ENCODE peak calls at places on chromosome 19, in four cellular contexts. N is GM20000, I is activated B cell treated with CpG ODN at 0.5 μM for 24 hours, S is glutamatergic neuron. G is an unnamed sample.

GRCh38 chr19:12672744-12673143 is 6.1 kb downstream of the WDR83 start:
- DNase-seq in N (no peak), I (no peak), S (no peak), G (no peak)

GRCh38 chr19:6528544-6529121 is 2.2 kb upstream of the TNFSF9 start:
- DNase-seq in N (peak), I (peak), S (peak), G (no peak)

GRCh38 chr19:53511933-53512374 is 26.0 kb upstream of the ZNF331 start:
- DNase-seq in S (peak), N (peak), I (peak), G (peak)

GRCh38 chr19:28864577-28865042 is 348.3 kb downstream of the UQCRFS1 start:
- DNase-seq in S (no peak), N (no peak), I (no peak), G (no peak)

GRCh38 chr19:27735314-27735713 is 1477.6 kb downstream of the UQCRFS1 start:
- DNase-seq in N (no peak), S (no peak), I (no peak), G (no peak)

GRCh38 chr19:40139533-40140287 is 49.0 kb upstream of the ZNF780A start:
- DNase-seq in N (peak), I (no peak), S (no peak), G (no peak)

GRCh38 chr19:5987077-5987818 is 9.3 kb upstream of the RANBP3 start:
- DNase-seq in N (peak), I (peak), S (peak), G (peak)

GRCh38 chr19:6677924-6678689 is 8.1 kb upstream of the TNFSF14 start:
- DNase-seq in S (peak), I (no peak), N (peak), G (peak)

GRCh38 chr19:435056-435706 is 25.7 kb downstream of the SHC2 start:
- DNase-seq in S (no peak), N (no peak), I (no peak), G (no peak)

GRCh38 chr19:4345656-4346383 is 2.5 kb downstream of the MPND start:
- DNase-seq in N (no peak), I (no peak), S (no peak), G (no peak)

GRCh38 chr19:13154241-13154778 is 4.1 kb downstream of the IER2 start:
- DNase-seq in I (peak), N (peak), S (peak), G (peak)

GRCh38 chr19:52099497-52100138 is 4.1 kb upstream of the ZNF841 start:
- DNase-seq in N (no peak), S (no peak), I (no peak), G (no peak)

GRCh38 chr19:7605490-7606222 is 10.0 kb downstream of the CAMSAP3 start:
- DNase-seq in S (no peak), I (no peak), N (no peak), G (no peak)

GRCh38 chr19:8090932-8091331 is 38.4 kb downstream of the CCL25 start:
- DNase-seq in I (no peak), S (no peak), N (no peak), G (no peak)

GRCh38 chr19:2421581-2422306 is 5.6 kb downstream of the TIMM13 start:
- DNase-seq in I (no peak), S (no peak), N (no peak), G (no peak)

GRCh38 chr19:6087074-6087506 is 23.2 kb downstream of the RFX2 start:
- DNase-seq in I (no peak), N (peak), S (peak), G (no peak)

GRCh38 chr19:14480695-14481069 is 5.5 kb upstream of the PTGER1 start:
- DNase-seq in N (peak), S (no peak), I (no peak), G (no peak)

GRCh38 chr19:51948979-51949378 is 21.7 kb downstream of the ZNF613 start:
- DNase-seq in I (no peak), N (no peak), S (no peak), G (no peak)

GRCh38 chr19:461664-462551 is 1.1 kb upstream of the SHC2 start:
- DNase-seq in S (peak), N (no peak), I (no peak), G (peak)

GRCh38 chr19:48874309-48875135 is 2.3 kb downstream of the PPP1R15A start:
- DNase-seq in I (peak), N (no peak), S (no peak), G (no peak)

GRCh38 chr19:50508850-50509190 is 2.2 kb downstream of the JOSD2 start:
- DNase-seq in N (no peak), I (no peak), S (no peak), G (no peak)

GRCh38 chr19:22503524-22503923 is 81.4 kb upstream of the ZNF98 start:
- DNase-seq in N (no peak), S (no peak), I (no peak), G (no peak)

GRCh38 chr19:1882089-1882785 is 3.1 kb downstream of the ABHD17A start:
- DNase-seq in S (no peak), N (no peak), I (no peak), G (no peak)

GRCh38 chr19:28020631-28021315 is 1192.2 kb downstream of the UQCRFS1 start:
- DNase-seq in N (no peak), S (no peak), I (no peak), G (no peak)

GRCh38 chr19:13057147-13057572 is 45.5 kb downstream of the LYL1 start:
- DNase-seq in N (no peak), S (no peak), I (no peak), G (no peak)

GRCh38 chr19:4713384-4713951 is 10.2 kb downstream of the DPP9 start:
- DNase-seq in I (no peak), N (no peak), S (no peak), G (no peak)

GRCh38 chr19:5423567-5424125 is 31.6 kb upstream of the ZNRF4 start:
- DNase-seq in S (no peak), I (no peak), N (no peak), G (no peak)

GRCh38 chr19:4622695-4623421 is 16.5 kb upstream of the TNFAIP8L1 start:
- DNase-seq in I (no peak), S (no peak), N (no peak), G (no peak)

GRCh38 chr19:5805465-5806132 is 732 bp downstream of the NRTN start:
- DNase-seq in N (peak), I (peak), S (peak), G (peak)

DNA sequence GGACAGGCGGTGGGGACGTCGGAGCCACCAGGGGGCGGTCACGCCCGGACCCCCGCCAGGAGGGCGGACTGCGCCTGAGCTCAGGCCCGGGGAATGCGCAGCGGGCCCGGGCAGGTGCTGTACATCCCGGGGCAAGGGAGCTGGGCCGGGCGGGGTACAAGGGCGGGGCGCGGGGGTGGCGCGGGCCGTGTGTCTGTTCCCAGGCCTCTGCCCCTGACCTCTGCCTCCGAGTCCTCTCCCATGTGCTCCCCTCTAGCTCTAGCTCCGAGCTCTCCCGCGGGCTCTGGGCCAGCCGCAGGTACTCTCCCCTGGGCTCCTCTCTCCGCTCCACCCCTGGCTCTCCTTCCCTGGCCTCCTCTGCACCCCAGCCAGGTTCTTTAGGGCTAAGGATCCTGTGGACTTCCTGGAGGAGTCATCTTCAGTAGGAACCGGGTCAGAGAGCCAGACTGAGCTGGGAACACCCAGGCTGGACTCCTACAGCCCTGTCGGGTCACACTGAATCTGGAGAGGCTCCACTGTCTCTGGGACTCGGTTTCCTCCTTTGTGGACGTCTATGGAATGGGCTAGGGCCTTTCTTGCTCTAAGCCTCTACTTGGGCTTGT is 2.3 kb downstream of the PPP1R13L start:
- DNase-seq in N (peak), I (peak), S (peak), G (peak)
- TF ChIP-seq CTCF in N (peak), I (no peak), S (peak), G (peak)

GRCh38 chr19:18253130-18253529 is 21.1 kb downstream of the IQCN start:
- DNase-seq in S (no peak), I (no peak), N (no peak), G (no peak)
- TF ChIP-seq CTCF in S (no peak), I (no peak), N (no peak), G (no peak)

DNA sequence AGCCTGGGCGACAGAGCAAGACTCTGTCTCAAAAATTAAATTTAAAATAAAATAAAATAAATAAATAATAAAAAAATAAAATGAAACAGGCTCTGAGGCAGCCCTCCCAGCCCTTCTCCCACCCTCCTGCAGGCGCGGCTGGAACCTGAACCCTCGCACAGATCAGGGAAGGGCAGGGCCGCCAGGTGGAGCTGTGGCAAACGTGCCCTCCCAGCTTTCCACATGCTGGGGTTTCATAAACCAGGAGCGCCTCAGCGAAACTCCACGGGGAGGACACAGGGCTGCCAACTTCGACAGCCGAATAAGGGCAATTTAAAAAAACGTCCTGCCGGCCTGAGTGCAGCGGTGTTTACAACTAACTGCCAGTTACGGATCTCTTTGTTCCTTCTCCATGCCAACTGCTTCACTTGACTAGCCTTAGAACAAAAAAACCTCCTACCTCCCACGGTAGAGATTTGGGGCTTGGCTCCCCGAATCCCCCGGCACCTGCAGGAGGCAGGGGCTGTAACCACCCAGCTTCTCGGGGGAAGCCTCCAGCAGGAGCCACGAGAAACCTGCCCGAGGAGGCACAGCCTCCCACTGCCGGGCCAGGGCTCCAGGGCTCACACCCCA is 15.9 kb downstream of the ZNF787 start:
- DNase-seq in N (peak), I (peak), S (peak), G (peak)
- TF ChIP-seq CTCF in N (peak), I (no peak), S (peak), G (peak)

DNA sequence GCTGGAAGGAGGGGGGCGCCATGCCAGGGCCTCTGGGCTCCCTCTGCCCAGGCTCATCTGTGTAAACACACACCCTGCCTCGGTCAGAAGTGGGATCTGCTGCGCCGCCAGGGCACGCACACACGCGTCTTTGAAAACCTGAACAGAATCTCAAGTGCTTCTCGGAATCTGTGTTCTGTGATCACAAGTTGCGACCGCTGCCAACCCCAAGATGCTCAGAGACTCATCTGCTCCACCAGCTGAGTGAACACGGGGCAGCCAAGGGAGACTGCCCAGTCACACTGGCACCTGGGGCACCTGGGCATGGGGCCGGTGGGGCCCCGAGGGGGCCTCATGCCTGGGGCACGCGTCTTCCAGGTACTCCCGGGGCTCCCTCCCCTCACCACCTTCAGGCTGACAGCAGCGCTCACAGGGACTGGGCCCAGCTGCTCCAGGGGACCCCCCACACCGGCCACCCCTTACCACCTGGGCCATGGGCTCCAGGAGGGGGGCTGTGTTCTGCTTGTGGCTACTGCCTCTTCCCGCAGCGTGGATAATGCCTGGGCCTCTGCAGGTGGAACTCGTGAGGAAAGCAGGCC is 59.0 kb downstream of the KLF2 start:
- DNase-seq in N (peak), S (no peak), I (peak), G (no peak)
- TF ChIP-seq CTCF in N (no peak), S (peak), I (no peak), G (no peak)

DNA sequence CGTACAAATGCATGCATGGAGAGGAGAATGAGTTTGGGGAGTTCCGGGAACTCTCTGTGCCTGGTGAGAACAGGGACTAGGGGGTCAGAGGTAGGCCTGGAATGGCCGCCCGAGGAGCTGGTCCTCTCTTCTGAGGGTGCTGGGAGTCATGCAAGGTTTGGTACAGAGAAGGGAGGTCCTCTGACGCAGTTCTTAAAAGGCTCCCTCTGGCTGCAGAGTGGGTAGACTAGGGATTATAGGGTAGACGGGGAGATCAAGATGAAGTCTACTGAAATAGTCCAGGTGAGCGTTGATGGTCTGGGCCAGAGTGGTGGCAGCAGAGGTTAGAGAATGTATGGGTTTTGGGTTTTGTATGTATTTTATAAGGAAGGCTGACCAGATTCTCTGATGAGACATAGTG is 796 bp downstream of the ZNF304 start:
- DNase-seq in I (no peak), S (no peak), N (no peak), G (no peak)
- TF ChIP-seq CTCF in I (no peak), S (no peak), N (peak), G (no peak)

G was measured in progenitor cell of endocrine pancreas.